ENCODE peak calls at places on chromosomes 4 and X, in four cellular contexts. T, Z, F and P are unnamed samples.

GRCh38 chr4:105990933-105991332 is 95.7 kb downstream of the NPNT start:
- DNase-seq in T (peak; percentile 79), Z (no peak), F (peak; percentile 59), P (no peak)

GRCh38 chr4:179095585-179096228 is 1653.5 kb upstream of the AGA start:
- DNase-seq in T (peak; percentile 52), Z (peak; percentile 37), F (peak; percentile 68), P (no peak)

GRCh38 chr4:141352328-141352727 is 131.6 kb downstream of the ZNF330 start:
- DNase-seq in T (no peak), Z (no peak), F (no peak), P (no peak)

GRCh38 chrX:53186363-53186762 is 38.6 kb downstream of the KDM5C start:
- DNase-seq in T (no peak), Z (no peak), F (no peak), P (no peak)

GRCh38 chrX:50704987-50705386 is 109.0 kb downstream of the SHROOM4 start:
- DNase-seq in T (peak; percentile 37), Z (no peak), F (no peak), P (no peak)

GRCh38 chr4:13527983-13528822 is 16.1 kb downstream of the NKX3-2 start:
- DNase-seq in T (peak; percentile 20), Z (no peak), F (no peak), P (no peak)

GRCh38 chr4:146379744-146380143 is 142.0 kb downstream of the SLC10A7 start:
- DNase-seq in T (peak; percentile 9), Z (no peak), F (no peak), P (no peak)

GRCh38 chr4:101418055-101418454 is 70.7 kb upstream of the PPP3CA start:
- DNase-seq in T (peak; percentile 12), Z (no peak), F (no peak), P (peak; percentile 71)

GRCh38 chrX:74922922-74923321 is 2.3 kb downstream of the NEXMIF start:
- DNase-seq in T (no peak), Z (no peak), F (no peak), P (no peak)

GRCh38 chr4:1490011-1490905 is 84.0 kb upstream of the NKX1-1 start:
- DNase-seq in T (no peak), Z (no peak), F (no peak), P (no peak)
- H3K27me3 ChIP-seq in T (peaks cover 63% of the 10 kb centered on the region), Z (no peaks in the 10 kb centered on the region), F (peaks cover 9% of the 10 kb centered on the region), P (peaks cover 6% of the 10 kb centered on the region)

DNA sequence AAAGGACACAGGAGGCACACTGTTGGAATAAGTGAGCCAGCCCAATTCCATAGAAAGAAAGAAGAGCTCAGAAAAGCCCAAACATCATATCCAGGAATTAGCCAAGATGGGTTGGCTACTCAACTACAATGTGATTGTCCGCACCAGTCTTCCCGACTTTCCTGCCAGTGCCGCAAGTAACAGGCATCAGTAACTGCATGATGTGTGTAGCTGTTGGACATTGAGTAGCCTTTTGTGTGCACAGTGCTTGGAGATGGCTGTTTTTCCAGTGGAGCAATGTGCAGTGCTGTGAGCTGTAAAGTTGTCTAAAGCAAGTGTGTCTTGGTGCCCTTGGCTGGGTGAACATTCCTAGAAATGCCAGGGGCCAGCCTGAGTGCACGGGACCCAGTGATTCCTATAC is 29.2 kb upstream of the FAM193A start:
- DNase-seq in T (no peak), Z (no peak), F (no peak), P (no peak)
- H3K36me3 ChIP-seq in T (peaks cover 45% of the 10 kb centered on the region), Z (peaks cover 21% of the 10 kb centered on the region), F (no peaks in the 10 kb centered on the region), P (peaks cover 28% of the 10 kb centered on the region)

GRCh38 chrX:133968109-133968508 is 17.3 kb downstream of the GPC3 start:
- DNase-seq in T (no peak), Z (no peak), F (no peak), P (no peak)

GRCh38 chrX:133971586-133971985 is 13.8 kb downstream of the GPC3 start:
- DNase-seq in T (no peak), Z (no peak), F (no peak), P (no peak)

GRCh38 chrX:133966199-133966598 is 19.2 kb downstream of the GPC3 start:
- DNase-seq in T (no peak), Z (no peak), F (no peak), P (no peak)

GRCh38 chrX:133970021-133970550 is 15.3 kb downstream of the GPC3 start:
- DNase-seq in T (peak; percentile 16), Z (no peak), F (no peak), P (no peak)

GRCh38 chrX:133969191-133969590 is 16.2 kb downstream of the GPC3 start:
- DNase-seq in T (no peak), Z (no peak), F (no peak), P (no peak)
- H3K4me1 ChIP-seq in T (no peaks in the 10 kb centered on the region), Z (peaks cover 3% of the 10 kb centered on the region), F (peaks cover 17% of the 10 kb centered on the region), P (no peaks in the 10 kb centered on the region)

DNA sequence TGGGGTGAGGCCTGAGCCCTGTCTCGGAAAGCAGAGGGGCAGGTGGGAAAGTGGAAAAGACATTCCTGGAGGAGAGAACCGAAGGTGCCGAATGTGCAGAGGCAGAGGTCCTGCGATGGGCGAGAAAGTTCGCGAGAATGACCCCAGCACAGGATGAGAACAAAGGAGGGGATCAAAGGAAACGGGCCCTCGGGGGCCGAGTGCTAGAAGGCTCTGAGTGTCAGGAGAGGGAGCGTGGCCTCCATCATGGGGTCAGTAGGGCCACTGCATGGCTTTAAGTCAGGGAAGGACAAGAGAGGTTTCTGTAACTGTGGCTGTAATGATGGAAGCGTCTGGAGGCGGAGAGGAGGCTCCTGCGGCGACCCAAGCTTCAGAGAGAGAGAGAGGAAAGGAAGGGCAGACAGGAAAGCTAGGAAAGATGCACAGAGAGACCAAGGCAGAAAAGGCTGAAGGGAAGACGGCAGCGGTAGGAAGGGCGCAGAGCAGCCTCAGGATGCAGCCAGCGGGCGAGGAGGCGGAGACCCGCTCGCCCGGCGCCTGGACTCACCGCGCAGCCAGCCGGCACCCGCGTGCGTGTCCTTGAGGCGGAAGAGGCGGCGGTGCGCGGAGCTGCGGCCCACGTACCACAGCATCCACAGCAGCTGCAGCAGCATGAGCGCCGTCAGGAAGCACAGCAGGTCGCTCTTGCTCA is 669 bp downstream of the OTOP1 start:
- DNase-seq in T (peak; percentile 7), Z (no peak), F (no peak), P (no peak)
- H3K27me3 ChIP-seq in T (peaks cover 63% of the 10 kb centered on the region), Z (peaks cover 44% of the 10 kb centered on the region), F (peaks cover 73% of the 10 kb centered on the region), P (peaks cover 5% of the 10 kb centered on the region)

DNA sequence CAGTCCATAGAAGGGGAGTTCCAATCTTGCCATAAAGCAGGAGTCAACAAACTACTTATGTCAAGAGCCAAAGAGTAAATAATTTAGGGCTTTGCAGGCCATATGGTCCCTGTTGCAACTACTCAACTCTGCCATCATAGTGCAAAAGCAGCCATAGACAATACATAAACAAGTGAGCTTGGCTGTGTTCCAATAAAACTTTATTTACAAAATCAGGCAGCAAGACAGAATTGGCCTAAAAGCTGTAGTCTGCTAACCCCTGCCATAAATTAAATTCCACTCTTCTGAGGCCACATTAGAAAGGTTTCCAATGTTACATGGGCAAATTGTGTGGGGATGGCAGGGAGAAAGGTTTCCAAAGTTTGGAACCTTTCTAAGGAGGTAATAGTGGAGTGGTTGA is 14.7 kb downstream of the TRMT2B start:
- DNase-seq in T (peak; percentile 41), Z (no peak), F (no peak), P (no peak)
- H3K36me3 ChIP-seq in T (peaks cover 3% of the 10 kb centered on the region), Z (no peaks in the 10 kb centered on the region), F (no peaks in the 10 kb centered on the region), P (no peaks in the 10 kb centered on the region)

DNA sequence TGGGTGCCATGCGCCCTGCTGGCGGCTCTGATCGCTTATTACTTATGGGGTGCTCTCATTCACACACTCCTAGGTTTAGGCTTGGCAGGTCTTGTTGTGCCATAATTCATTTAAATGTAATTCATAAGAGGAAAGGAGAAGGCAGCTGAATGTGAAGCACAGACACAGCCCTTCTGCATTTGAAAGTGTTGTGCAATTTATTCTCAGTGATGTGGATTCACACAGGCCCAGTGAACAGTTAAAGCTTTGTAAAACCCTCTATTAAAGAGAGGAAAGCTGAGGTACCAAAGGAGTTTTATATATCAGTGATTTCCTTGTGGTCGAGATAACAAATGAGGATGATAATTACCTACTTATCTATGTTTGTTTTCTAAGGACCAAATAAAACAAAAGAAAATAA is 249.7 kb downstream of the C4orf33 start:
- DNase-seq in T (no peak), Z (no peak), F (no peak), P (no peak)
- H3K4me1 ChIP-seq in T (no peaks in the 10 kb centered on the region), Z (no peaks in the 10 kb centered on the region), F (peaks cover 2% of the 10 kb centered on the region), P (no peaks in the 10 kb centered on the region)

GRCh38 chrX:49133759-49134158 is 10.2 kb upstream of the GPKOW start:
- DNase-seq in T (no peak), Z (no peak), F (no peak), P (no peak)

GRCh38 chrX:49137492-49137891 is 14.0 kb upstream of the GPKOW start:
- DNase-seq in T (no peak), Z (no peak), F (no peak), P (no peak)

GRCh38 chrX:49139713-49140112 is 16.2 kb upstream of the GPKOW start:
- DNase-seq in T (no peak), Z (no peak), F (no peak), P (no peak)
- H3K27me3 ChIP-seq in T (no peaks in the 10 kb centered on the region), Z (no peaks in the 10 kb centered on the region), F (no peaks in the 10 kb centered on the region), P (no peaks in the 10 kb centered on the region)

DNA sequence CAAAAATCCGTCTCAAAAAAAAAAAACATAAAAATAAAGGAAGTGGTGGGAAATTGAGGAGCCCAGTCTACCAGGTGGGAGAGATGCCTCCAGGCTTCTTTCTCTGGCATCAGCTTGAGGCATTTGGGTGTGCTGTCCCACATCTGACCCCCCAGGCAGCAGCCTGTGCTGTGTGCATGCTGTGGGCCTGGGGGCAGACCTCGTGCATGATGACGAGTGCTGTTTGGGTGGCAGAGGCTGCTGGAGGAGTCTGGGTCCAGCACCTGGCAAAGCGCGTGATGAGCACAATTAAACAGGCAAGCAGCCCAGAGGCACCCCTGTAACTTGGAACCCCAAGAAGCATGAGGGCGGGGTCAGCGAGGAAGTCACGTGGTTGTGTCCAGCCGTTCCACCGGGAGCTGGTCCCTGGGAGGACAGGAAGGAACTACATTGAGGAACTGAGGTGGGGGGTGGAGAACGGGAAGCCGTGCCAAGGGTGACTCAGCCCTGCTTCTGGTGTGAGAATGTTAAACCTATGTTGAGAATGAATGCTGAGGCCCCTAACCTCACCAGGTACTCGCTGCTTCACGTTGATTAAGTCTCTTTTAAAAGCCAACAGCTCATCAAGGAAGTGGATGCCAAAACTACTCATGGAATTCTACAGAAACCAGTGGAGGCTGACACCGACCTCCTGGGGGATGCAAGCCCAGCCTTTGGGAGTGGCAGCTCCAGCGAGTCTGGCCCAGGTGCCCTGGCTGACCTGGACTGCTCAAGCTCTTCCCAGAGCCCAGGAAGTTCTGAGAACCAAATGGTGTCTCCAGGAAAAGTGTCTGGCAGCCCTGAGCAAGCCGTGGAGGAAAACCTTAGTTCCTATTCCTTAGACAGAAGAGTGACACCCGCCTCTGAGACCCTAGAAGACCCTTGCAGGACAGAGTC is 6.1 kb downstream of the TACC3 start:
- DNase-seq in T (peak; percentile 83), Z (no peak), F (no peak), P (no peak)
- H3K36me3 ChIP-seq in T (peaks cover 33% of the 10 kb centered on the region), Z (peaks cover 55% of the 10 kb centered on the region), F (no peaks in the 10 kb centered on the region), P (peaks cover 45% of the 10 kb centered on the region)